ENCODE peak calls at places on chromosomes 5 and 9, in six cellular contexts. D is HCT116, K is sigmoid colon, R is endothelial cell of umbilical vein, I is transverse colon, F is SK-N-SH. B is an unnamed sample.

GRCh38 chr5:140297283-140297682 is 5.6 kb downstream of the PFDN1 start:
- DNase-seq in D (no peak), K (no peak), R (no peak), I (no peak), F (no peak), B (no peak)

GRCh38 chr5:150809363-150809762 is 30.8 kb downstream of the SMIM3 start:
- DNase-seq in D (no peak), K (no peak), R (no peak), I (no peak), F (no peak), B (no peak)

GRCh38 chr9:102456562-102456961 is 538.6 kb upstream of the CYLC2 start:
- DNase-seq in D (no peak), K (no peak), R (no peak), I (no peak), F (no peak), B (no peak)

GRCh38 chr9:93154293-93154903 is 20.3 kb upstream of the NINJ1 start:
- DNase-seq in D (no peak), K (no peak), R (peak; percentile 38), I (peak; percentile 48), F (peak; percentile 80), B (no peak)

GRCh38 chr5:55160493-55161209 is 680 bp downstream of the GPX8 start:
- DNase-seq in D (peak; percentile 63), K (peak; percentile 86), R (peak; percentile 94), I (peak; percentile 61), F (no peak), B (peak; percentile 34)

GRCh38 chr5:159913048-159913447 is 3.2 kb upstream of the ADRA1B start:
- DNase-seq in D (no peak), K (no peak), R (peak; percentile 21), I (no peak), F (no peak), B (no peak)

GRCh38 chr5:141040093-141040762 is 10.9 kb upstream of the PCDHB1 start:
- DNase-seq in D (peak; percentile 69), K (no peak), R (peak; percentile 37), I (no peak), F (peak; percentile 68), B (no peak)

GRCh38 chr5:152177626-152178349 is 227.3 kb downstream of the NMUR2 start:
- DNase-seq in D (no peak), K (no peak), R (no peak), I (no peak), F (no peak), B (no peak)

GRCh38 chr9:129225815-129226214 is 47.8 kb upstream of the IER5L start:
- DNase-seq in D (no peak), K (peak; percentile 90), R (peak; percentile 17), I (peak; percentile 60), F (peak; percentile 87), B (peak; percentile 46)

GRCh38 chr9:99823392-99824377 is 2.0 kb downstream of the NR4A3 start:
- DNase-seq in D (no peak), K (peak; percentile 79), R (peak; percentile 48), I (peak; percentile 39), F (peak; percentile 78), B (peak; percentile 51)

GRCh38 chr5:2614571-2614970 is 136.9 kb downstream of the IRX2 start:
- DNase-seq in D (no peak), K (no peak), R (no peak), I (no peak), F (no peak), B (no peak)

GRCh38 chr5:42648036-42648435 is 108.6 kb upstream of the CCDC152 start:
- DNase-seq in D (no peak), K (no peak), R (no peak), I (no peak), F (no peak), B (no peak)

GRCh38 chr9:13491493-13492424 is 212.3 kb upstream of the MPDZ start:
- DNase-seq in D (no peak), K (no peak), R (no peak), I (no peak), F (no peak), B (no peak)
- H3K27ac ChIP-seq in D (no peak overlapping the region), K (no peak overlapping the region), R (no peak overlapping the region), I (no peak overlapping the region), F (no peak overlapping the region), B (no peak overlapping the region)

GRCh38 chr5:138611295-138612220 is 36.4 kb upstream of the HSPA9 start:
- DNase-seq in D (no peak), K (peak; percentile 66), R (peak; percentile 44), I (no peak), F (peak; percentile 77), B (no peak)
- TF ChIP-seq POLR2AphosphoS5 in D (no peak), K (no peak), R (no peak), I (no peak), F (no peak), B (no peak)

DNA sequence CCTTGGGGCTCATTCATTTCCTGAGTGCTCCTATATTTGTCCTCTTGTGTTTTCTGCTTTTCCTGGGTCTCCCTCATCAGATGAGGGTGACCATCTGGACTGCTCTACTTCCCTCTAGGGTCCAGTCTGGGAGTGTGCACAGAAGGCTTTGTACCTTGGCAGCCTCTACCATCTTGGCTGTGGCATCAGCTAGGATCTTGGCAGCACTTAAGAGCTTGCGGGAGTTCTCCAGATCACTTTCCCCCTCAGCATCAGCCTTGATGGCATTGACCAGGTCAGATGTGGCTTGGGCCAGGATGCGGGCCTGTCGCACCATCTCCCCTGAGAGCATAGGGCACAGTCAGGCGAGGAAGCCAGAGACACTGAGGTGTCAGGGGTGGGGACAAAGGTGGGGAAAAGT is 15.8 kb downstream of the TLN1 start:
- DNase-seq in D (no peak), K (peak; percentile 74), R (no peak), I (no peak), F (no peak), B (no peak)
- H3K27ac ChIP-seq in D (no peak overlapping the region), K (peak overlapping the region; percentile 61), R (no peak overlapping the region), I (no peak overlapping the region), F (no peak overlapping the region), B (peak overlapping the region; percentile 39)

DNA sequence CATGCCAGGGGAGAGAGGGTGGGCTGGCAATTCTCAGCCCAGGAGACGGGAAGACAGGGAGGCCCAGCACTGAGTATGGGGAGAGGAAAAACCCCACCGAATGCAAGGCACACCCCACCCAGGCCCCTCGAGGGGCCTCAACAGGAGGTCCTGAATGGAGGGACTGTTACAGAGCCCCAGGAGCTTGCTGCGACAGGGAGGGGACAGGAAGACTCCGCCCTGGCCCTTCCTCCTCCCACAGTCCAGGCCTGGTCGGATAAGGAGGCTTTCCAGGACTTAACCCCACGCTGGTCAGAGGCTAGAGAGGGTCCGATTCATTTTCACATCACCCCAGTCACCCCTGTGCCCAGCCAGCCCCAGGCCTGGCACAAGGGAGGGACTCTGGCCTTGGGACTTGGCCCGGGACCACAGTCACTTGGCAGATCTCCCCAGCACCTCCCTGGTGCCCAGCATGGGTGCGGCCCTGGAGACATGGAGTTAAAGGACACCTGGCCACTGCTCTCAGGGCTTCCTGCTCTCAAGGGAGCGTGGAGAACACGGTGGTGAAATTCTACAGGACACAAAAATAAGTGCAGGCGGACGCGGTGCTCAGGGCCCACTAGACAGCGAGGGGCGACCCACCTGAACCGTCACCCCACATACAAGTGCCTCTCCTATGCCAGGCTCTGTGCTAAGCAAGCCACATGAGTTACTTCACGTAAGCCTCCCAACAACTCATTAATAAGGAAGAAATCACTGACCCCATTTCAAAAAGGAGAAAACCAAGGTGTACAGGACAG is 44.8 kb upstream of the STXBP1 start:
- DNase-seq in D (no peak), K (peak; percentile 88), R (no peak), I (peak; percentile 81), F (peak; percentile 70), B (peak; percentile 76)
- TF ChIP-seq POLR2AphosphoS5 in D (peak; percentile 66), K (peak; percentile 47), R (peak; percentile 43), I (peak; percentile 67), F (peak; percentile 22), B (peak; percentile 53)